ENCODE peak calls at places on chromosomes 12 and 14, in six cellular contexts. H is CD8-positive, alpha-beta T cell; C is body of pancreas; R is thoracic aorta; L is heart right ventricle; K is cardiac muscle cell. T is an unnamed sample.

GRCh38 chr12:97552410-97553050 is 89.9 kb downstream of the RMST start:
- DNase-seq in K (no peak), L (no peak), H (no peak), C (no peak), R (no peak), T (no peak)

GRCh38 chr14:61342486-61342885 is 21.1 kb downstream of the PRKCH start:
- DNase-seq in K (no peak), C (no peak), H (peak; percentile 85), R (no peak), L (no peak), T (no peak)

GRCh38 chr12:103772367-103773108 is 68.5 kb downstream of the NT5DC3 start:
- DNase-seq in K (no peak), R (no peak), H (no peak), C (no peak), L (no peak), T (no peak)

GRCh38 chr12:23880988-23881387 is 68.5 kb downstream of the SOX5 start:
- DNase-seq in C (no peak), K (no peak), L (no peak), R (no peak), H (no peak), T (no peak)

GRCh38 chr14:28755930-28756895 is 10.4 kb upstream of the FOXG1 start:
- DNase-seq in K (no peak), L (no peak), H (no peak), C (no peak), R (no peak), T (no peak)

GRCh38 chr14:89641495-89642162 is 224.6 kb upstream of the FOXN3 start:
- DNase-seq in H (no peak), L (no peak), K (no peak), R (no peak), C (no peak), T (no peak)

GRCh38 chr12:34373926-34374325 is 351.6 kb downstream of the ALG10 start:
- DNase-seq in L (no peak), R (no peak), K (no peak), C (no peak), H (no peak), T (no peak)

GRCh38 chr12:11635341-11635740 is 14.1 kb upstream of the ETV6 start:
- DNase-seq in L (no peak), C (no peak), K (no peak), H (no peak), R (no peak), T (no peak)

GRCh38 chr12:19757317-19757877 is 318.1 kb downstream of the AEBP2 start:
- DNase-seq in R (no peak), K (peak; percentile 73), H (no peak), C (no peak), L (no peak), T (no peak)

GRCh38 chr12:9030776-9031175 is 41.4 kb downstream of the KLRG1 start:
- DNase-seq in H (no peak), K (no peak), C (no peak), L (no peak), R (no peak), T (no peak)

GRCh38 chr14:21072102-21072501 is 2.0 kb downstream of the ARHGEF40 start:
- DNase-seq in C (no peak), L (peak; percentile 61), K (peak; percentile 77), R (no peak), H (no peak), T (no peak)

GRCh38 chr14:75283884-75284563 is 5.4 kb downstream of the FOS start:
- DNase-seq in H (no peak), L (no peak), C (peak; percentile 83), R (no peak), K (peak; percentile 71), T (peak; percentile 38)

GRCh38 chr12:2239376-2240010 is 186.7 kb downstream of the CACNA1C start:
- DNase-seq in H (no peak), L (peak; percentile 79), C (peak; percentile 21), R (no peak), K (peak; percentile 50), T (no peak)

GRCh38 chr14:76920572-76921175 is 94.5 kb downstream of the LRRC74A start:
- DNase-seq in C (no peak), K (peak; percentile 53), H (no peak), R (no peak), L (peak; percentile 53), T (no peak)

GRCh38 chr14:57637901-57638300 is 144.2 kb upstream of the CCDC198 start:
- DNase-seq in K (no peak), C (no peak), H (no peak), R (no peak), L (no peak), T (no peak)
- TF ChIP-seq CTCF in K (no peak), C (no peak), H (no peak), R (no peak), L (no peak), T (no peak)

DNA sequence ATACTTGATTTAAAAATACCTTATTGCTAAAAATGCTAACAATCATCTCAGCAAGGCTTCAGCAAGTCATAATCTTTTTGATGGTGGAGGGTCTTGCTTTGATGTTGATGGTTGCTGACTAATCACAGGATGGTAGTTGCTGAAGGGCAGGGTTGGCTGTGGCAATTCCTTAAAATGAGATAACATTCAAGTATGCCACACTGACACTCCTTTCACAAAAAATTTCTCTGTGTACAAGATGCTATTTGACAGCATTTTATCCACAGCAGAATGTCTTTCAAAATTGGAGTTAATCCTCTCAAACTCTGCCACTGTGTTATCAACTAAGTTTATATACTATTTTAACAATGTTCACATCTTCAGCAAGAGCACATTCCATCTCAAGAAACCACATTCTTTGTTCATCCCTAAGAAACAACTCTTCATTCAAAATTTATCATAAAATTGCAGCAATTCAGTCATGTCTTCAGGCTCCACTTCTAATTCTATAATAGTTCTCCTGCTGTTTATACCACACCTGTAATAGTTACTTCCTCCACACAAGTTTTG is 16.1 kb downstream of the SCAF11 start:
- DNase-seq in R (no peak), H (no peak), K (no peak), L (no peak), C (no peak), T (no peak)
- H3K4me1 ChIP-seq in R (peaks cover 44% of the 10 kb centered on the region), H (peaks cover 27% of the 10 kb centered on the region), K (peaks cover 29% of the 10 kb centered on the region), L (peaks cover 88% of the 10 kb centered on the region), C (peaks cover 62% of the 10 kb centered on the region), T (peaks cover 84% of the 10 kb centered on the region)

GRCh38 chr14:68651075-68651474 is 141.8 kb downstream of the ZFP36L1 start:
- DNase-seq in K (no peak), R (no peak), L (no peak), H (no peak), C (no peak), T (no peak)
- TF ChIP-seq CTCF in K (no peak), R (no peak), L (no peak), H (no peak), C (no peak), T (no peak)

GRCh38 chr12:54019111-54019811 is 9.0 kb upstream of the HOXC6 start:
- DNase-seq in C (no peak), H (no peak), K (no peak), L (no peak), R (no peak), T (no peak)
- H3K4me1 ChIP-seq in C (peaks cover 25% of the 10 kb centered on the region), H (peaks cover 16% of the 10 kb centered on the region), K (peaks cover 19% of the 10 kb centered on the region), L (peaks cover 33% of the 10 kb centered on the region), R (peaks cover 14% of the 10 kb centered on the region), T (peaks cover 74% of the 10 kb centered on the region)

DNA sequence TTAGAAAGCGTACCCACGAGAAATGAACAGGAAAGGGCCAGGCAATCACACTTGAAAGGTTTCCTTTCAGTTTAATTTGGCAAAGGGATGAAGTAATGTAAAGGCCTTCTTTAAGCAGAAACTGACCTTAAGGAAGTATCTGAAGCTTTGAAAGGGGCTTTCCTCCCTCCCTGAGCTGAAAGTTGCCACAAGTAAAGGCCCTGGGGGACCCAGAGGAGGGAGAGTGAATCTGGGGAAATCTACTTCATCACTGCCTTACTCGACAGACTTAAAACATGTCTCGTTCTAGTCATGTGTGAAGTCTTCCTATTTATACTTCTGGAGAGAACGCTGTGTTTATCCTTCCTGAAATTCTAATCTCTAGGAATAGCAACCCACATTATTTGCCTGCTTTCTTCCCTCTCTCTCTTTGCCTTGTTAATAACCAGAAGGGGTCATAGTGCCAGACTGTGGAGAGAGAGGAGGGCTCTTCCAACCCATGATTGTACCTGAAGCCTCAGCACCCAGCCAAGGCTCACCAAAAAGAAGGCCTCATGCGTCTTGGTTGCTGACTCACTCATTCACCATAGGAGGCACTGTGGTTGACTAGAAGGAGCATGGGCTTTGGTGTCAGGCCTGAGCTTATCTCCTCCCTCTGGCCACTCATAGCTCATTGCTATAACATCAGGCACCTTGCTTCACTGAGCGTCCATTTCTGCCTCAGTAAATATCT is 10.2 kb upstream of the GPX2 start:
- DNase-seq in L (no peak), C (no peak), R (no peak), K (peak; percentile 9), H (no peak), T (no peak)
- TF ChIP-seq CTCF in L (no peak), C (no peak), R (no peak), K (no peak), H (no peak), T (no peak)